ENCODE peak calls at places on chromosomes 4 and X, in eight cellular contexts. One of them, this sample, is unnamed.

GRCh38 chr4:98627883-98628282 is 30.5 kb downstream of the TSPAN5 start:
- DNase-seq in AG09309: peak
- DNase-seq in cardiac muscle cell: peak
- DNase-seq in HCT116: peak
- DNase-seq in kidney: no peak
- DNase-seq in fibroblast of the aortic adventitia: peak
- DNase-seq in upper lobe of right lung: no peak
- DNase-seq in ovary: no peak
- DNase-seq in this sample: peak

GRCh38 chrX:138925330-138925729 is 213.8 kb upstream of the FGF13 start:
- DNase-seq in AG09309: peak
- DNase-seq in cardiac muscle cell: peak
- DNase-seq in HCT116: no peak
- DNase-seq in kidney: no peak
- DNase-seq in fibroblast of the aortic adventitia: peak
- DNase-seq in upper lobe of right lung: no peak
- DNase-seq in ovary: no peak
- DNase-seq in this sample: peak

GRCh38 chr4:55012363-55013255 is 112.8 kb downstream of the KDR start:
- DNase-seq in AG09309: no peak
- DNase-seq in cardiac muscle cell: no peak
- DNase-seq in HCT116: no peak
- DNase-seq in kidney: no peak
- DNase-seq in fibroblast of the aortic adventitia: no peak
- DNase-seq in upper lobe of right lung: no peak
- DNase-seq in ovary: no peak
- DNase-seq in this sample: no peak

GRCh38 chr4:71230258-71230594 is 108.6 kb upstream of the SLC4A4 start:
- DNase-seq in AG09309: no peak
- DNase-seq in cardiac muscle cell: no peak
- DNase-seq in HCT116: no peak
- DNase-seq in kidney: no peak
- DNase-seq in fibroblast of the aortic adventitia: no peak
- DNase-seq in upper lobe of right lung: no peak
- DNase-seq in ovary: no peak
- DNase-seq in this sample: no peak

GRCh38 chr4:148487181-148487580 is 45.0 kb upstream of the NR3C2 start:
- DNase-seq in AG09309: no peak
- DNase-seq in cardiac muscle cell: no peak
- DNase-seq in HCT116: no peak
- DNase-seq in kidney: no peak
- DNase-seq in fibroblast of the aortic adventitia: no peak
- DNase-seq in upper lobe of right lung: no peak
- DNase-seq in ovary: no peak
- DNase-seq in this sample: no peak

GRCh38 chr4:78560296-78560963 is 8.9 kb downstream of the ANXA3 start:
- DNase-seq in AG09309: no peak
- DNase-seq in cardiac muscle cell: peak
- DNase-seq in HCT116: peak
- DNase-seq in kidney: no peak
- DNase-seq in fibroblast of the aortic adventitia: peak
- DNase-seq in upper lobe of right lung: no peak
- DNase-seq in ovary: no peak
- DNase-seq in this sample: peak

GRCh38 chr4:177455591-177455990 is 13.4 kb upstream of the AGA start:
- DNase-seq in AG09309: no peak
- DNase-seq in cardiac muscle cell: peak
- DNase-seq in HCT116: no peak
- DNase-seq in kidney: no peak
- DNase-seq in fibroblast of the aortic adventitia: peak
- DNase-seq in upper lobe of right lung: no peak
- DNase-seq in ovary: no peak
- DNase-seq in this sample: peak

GRCh38 chr4:10164877-10165283 is 48.3 kb upstream of the WDR1 start:
- DNase-seq in AG09309: no peak
- DNase-seq in cardiac muscle cell: peak
- DNase-seq in HCT116: peak
- DNase-seq in kidney: no peak
- DNase-seq in fibroblast of the aortic adventitia: peak
- DNase-seq in upper lobe of right lung: no peak
- DNase-seq in ovary: peak
- DNase-seq in this sample: peak

GRCh38 chr4:37722000-37722638 is 35.9 kb upstream of the RELL1 start:
- DNase-seq in AG09309: no peak
- DNase-seq in cardiac muscle cell: no peak
- DNase-seq in HCT116: no peak
- DNase-seq in kidney: no peak
- DNase-seq in fibroblast of the aortic adventitia: no peak
- DNase-seq in upper lobe of right lung: no peak
- DNase-seq in ovary: no peak
- DNase-seq in this sample: no peak

GRCh38 chr4:185591679-185592141 is 56.4 kb upstream of the PDLIM3 start:
- DNase-seq in AG09309: no peak
- DNase-seq in cardiac muscle cell: peak
- DNase-seq in HCT116: no peak
- DNase-seq in kidney: no peak
- DNase-seq in fibroblast of the aortic adventitia: peak
- DNase-seq in upper lobe of right lung: no peak
- DNase-seq in ovary: no peak
- DNase-seq in this sample: peak

GRCh38 chr4:15562114-15562513 is 92.4 kb downstream of the CC2D2A start:
- DNase-seq in AG09309: no peak
- DNase-seq in cardiac muscle cell: no peak
- DNase-seq in HCT116: no peak
- DNase-seq in kidney: no peak
- DNase-seq in fibroblast of the aortic adventitia: peak
- DNase-seq in upper lobe of right lung: no peak
- DNase-seq in ovary: no peak
- DNase-seq in this sample: no peak

GRCh38 chr4:36385951-36386561 is 104.6 kb downstream of the DTHD1 start:
- DNase-seq in AG09309: no peak
- DNase-seq in cardiac muscle cell: no peak
- DNase-seq in HCT116: no peak
- DNase-seq in kidney: no peak
- DNase-seq in fibroblast of the aortic adventitia: no peak
- DNase-seq in upper lobe of right lung: no peak
- DNase-seq in ovary: no peak
- DNase-seq in this sample: no peak

GRCh38 chr4:176444741-176445140 is 125.0 kb downstream of the SPCS3 start:
- DNase-seq in AG09309: peak
- DNase-seq in cardiac muscle cell: peak
- DNase-seq in HCT116: no peak
- DNase-seq in kidney: no peak
- DNase-seq in fibroblast of the aortic adventitia: peak
- DNase-seq in upper lobe of right lung: no peak
- DNase-seq in ovary: no peak
- DNase-seq in this sample: peak

GRCh38 chr4:87855540-87855939 is 22.8 kb downstream of the MEPE start:
- DNase-seq in AG09309: no peak
- DNase-seq in cardiac muscle cell: no peak
- DNase-seq in HCT116: no peak
- DNase-seq in kidney: no peak
- DNase-seq in fibroblast of the aortic adventitia: no peak
- DNase-seq in upper lobe of right lung: no peak
- DNase-seq in ovary: no peak
- DNase-seq in this sample: no peak

GRCh38 chr4:87853891-87854290 is 21.1 kb downstream of the MEPE start:
- DNase-seq in AG09309: no peak
- DNase-seq in cardiac muscle cell: no peak
- DNase-seq in HCT116: no peak
- DNase-seq in kidney: no peak
- DNase-seq in fibroblast of the aortic adventitia: no peak
- DNase-seq in upper lobe of right lung: no peak
- DNase-seq in ovary: no peak
- DNase-seq in this sample: no peak

GRCh38 chr4:87862236-87862635 is 29.5 kb downstream of the MEPE start:
- DNase-seq in AG09309: no peak
- DNase-seq in cardiac muscle cell: no peak
- DNase-seq in HCT116: no peak
- DNase-seq in kidney: no peak
- DNase-seq in fibroblast of the aortic adventitia: no peak
- DNase-seq in upper lobe of right lung: no peak
- DNase-seq in ovary: no peak
- DNase-seq in this sample: no peak

GRCh38 chr4:87856816-87857215 is 24.0 kb downstream of the MEPE start:
- DNase-seq in AG09309: no peak
- DNase-seq in cardiac muscle cell: no peak
- DNase-seq in HCT116: no peak
- DNase-seq in kidney: no peak
- DNase-seq in fibroblast of the aortic adventitia: no peak
- DNase-seq in upper lobe of right lung: no peak
- DNase-seq in ovary: no peak
- DNase-seq in this sample: no peak

DNA sequence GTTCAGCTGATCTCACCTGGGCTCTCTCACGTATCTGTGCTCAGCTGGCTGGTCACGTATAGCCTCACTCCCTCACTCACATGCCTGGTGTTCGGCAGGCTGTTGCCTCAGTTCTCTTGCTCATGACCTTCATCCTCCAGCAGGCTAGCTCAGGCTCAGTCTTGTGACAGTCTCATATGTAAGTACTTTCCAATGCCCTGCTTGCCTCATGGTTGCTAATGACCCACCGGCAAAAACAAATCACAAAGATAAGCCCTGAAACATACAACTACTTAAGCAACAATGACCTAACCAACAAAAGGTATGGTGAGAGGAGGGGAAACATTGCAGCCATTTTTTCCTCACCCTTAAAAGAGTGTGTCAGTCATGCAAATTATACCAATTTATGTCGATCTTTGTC is 25.0 kb downstream of the MEPE start:
- DNase-seq in AG09309: no peak
- DNase-seq in cardiac muscle cell: no peak
- DNase-seq in HCT116: no peak
- DNase-seq in kidney: no peak
- DNase-seq in fibroblast of the aortic adventitia: no peak
- DNase-seq in upper lobe of right lung: no peak
- DNase-seq in ovary: no peak
- DNase-seq in this sample: no peak
- TF ChIP-seq CTCF in AG09309: no peak
- TF ChIP-seq CTCF in cardiac muscle cell: no peak
- TF ChIP-seq CTCF in HCT116: no peak
- TF ChIP-seq CTCF in kidney: no peak
- TF ChIP-seq CTCF in fibroblast of the aortic adventitia: no peak
- TF ChIP-seq CTCF in upper lobe of right lung: no peak
- TF ChIP-seq CTCF in ovary: no peak
- TF ChIP-seq CTCF in this sample: no peak

GRCh38 chr4:1991087-1991486 is 17.7 kb downstream of the NELFA start:
- DNase-seq in AG09309: no peak
- DNase-seq in cardiac muscle cell: no peak
- DNase-seq in HCT116: no peak
- DNase-seq in kidney: no peak
- DNase-seq in fibroblast of the aortic adventitia: no peak
- DNase-seq in upper lobe of right lung: peak
- DNase-seq in ovary: no peak
- DNase-seq in this sample: no peak

GRCh38 chr4:1993169-1993516 is 15.6 kb downstream of the NELFA start:
- DNase-seq in AG09309: no peak
- DNase-seq in cardiac muscle cell: no peak
- DNase-seq in HCT116: no peak
- DNase-seq in kidney: no peak
- DNase-seq in fibroblast of the aortic adventitia: no peak
- DNase-seq in upper lobe of right lung: peak
- DNase-seq in ovary: no peak
- DNase-seq in this sample: no peak

GRCh38 chr4:1991596-1992434 is 17.0 kb downstream of the NELFA start:
- DNase-seq in AG09309: no peak
- DNase-seq in cardiac muscle cell: no peak
- DNase-seq in HCT116: no peak
- DNase-seq in kidney: peak
- DNase-seq in fibroblast of the aortic adventitia: no peak
- DNase-seq in upper lobe of right lung: peak
- DNase-seq in ovary: no peak
- DNase-seq in this sample: no peak

GRCh38 chr4:1990676-1991075 is 18.1 kb downstream of the NELFA start:
- DNase-seq in AG09309: no peak
- DNase-seq in cardiac muscle cell: no peak
- DNase-seq in HCT116: no peak
- DNase-seq in kidney: no peak
- DNase-seq in fibroblast of the aortic adventitia: no peak
- DNase-seq in upper lobe of right lung: peak
- DNase-seq in ovary: no peak
- DNase-seq in this sample: no peak

GRCh38 chr4:1992468-1993168 is 16.2 kb downstream of the NELFA start:
- DNase-seq in AG09309: no peak
- DNase-seq in cardiac muscle cell: peak
- DNase-seq in HCT116: no peak
- DNase-seq in kidney: no peak
- DNase-seq in fibroblast of the aortic adventitia: peak
- DNase-seq in upper lobe of right lung: peak
- DNase-seq in ovary: no peak
- DNase-seq in this sample: peak
- H3K4me3 ChIP-seq in AG09309: no peak
- H3K4me3 ChIP-seq in cardiac muscle cell: no peak
- H3K4me3 ChIP-seq in HCT116: no peak
- H3K4me3 ChIP-seq in kidney: no peak
- H3K4me3 ChIP-seq in fibroblast of the aortic adventitia: peak
- H3K4me3 ChIP-seq in upper lobe of right lung: no peak
- H3K4me3 ChIP-seq in ovary: no peak
- H3K4me3 ChIP-seq in this sample: no peak

DNA sequence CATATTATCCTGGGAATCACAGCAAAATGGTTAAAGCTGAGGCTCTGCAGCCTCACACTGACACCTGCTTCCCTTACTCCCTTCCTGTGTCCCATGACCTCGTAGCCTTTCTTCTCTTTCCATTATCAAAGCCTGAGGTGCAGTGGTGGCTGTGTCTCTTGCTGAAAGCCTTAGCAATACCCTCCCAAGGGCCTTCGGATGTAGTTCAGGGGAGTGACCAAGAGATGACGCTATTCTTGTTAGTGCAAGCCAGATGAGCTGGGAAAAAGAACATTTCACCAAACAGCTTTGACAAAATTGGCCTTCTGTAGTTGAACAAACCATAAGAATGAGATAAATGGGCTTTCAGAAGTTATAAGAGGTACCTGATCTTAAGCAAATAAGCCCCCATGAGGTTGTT is 31.6 kb downstream of the SMIM10L2A start:
- DNase-seq in AG09309: no peak
- DNase-seq in cardiac muscle cell: no peak
- DNase-seq in HCT116: no peak
- DNase-seq in kidney: no peak
- DNase-seq in fibroblast of the aortic adventitia: no peak
- DNase-seq in upper lobe of right lung: no peak
- DNase-seq in ovary: no peak
- DNase-seq in this sample: no peak
- TF ChIP-seq CTCF in AG09309: no peak
- TF ChIP-seq CTCF in cardiac muscle cell: no peak
- TF ChIP-seq CTCF in HCT116: no peak
- TF ChIP-seq CTCF in kidney: no peak
- TF ChIP-seq CTCF in fibroblast of the aortic adventitia: no peak
- TF ChIP-seq CTCF in upper lobe of right lung: no peak
- TF ChIP-seq CTCF in ovary: no peak
- TF ChIP-seq CTCF in this sample: no peak

DNA sequence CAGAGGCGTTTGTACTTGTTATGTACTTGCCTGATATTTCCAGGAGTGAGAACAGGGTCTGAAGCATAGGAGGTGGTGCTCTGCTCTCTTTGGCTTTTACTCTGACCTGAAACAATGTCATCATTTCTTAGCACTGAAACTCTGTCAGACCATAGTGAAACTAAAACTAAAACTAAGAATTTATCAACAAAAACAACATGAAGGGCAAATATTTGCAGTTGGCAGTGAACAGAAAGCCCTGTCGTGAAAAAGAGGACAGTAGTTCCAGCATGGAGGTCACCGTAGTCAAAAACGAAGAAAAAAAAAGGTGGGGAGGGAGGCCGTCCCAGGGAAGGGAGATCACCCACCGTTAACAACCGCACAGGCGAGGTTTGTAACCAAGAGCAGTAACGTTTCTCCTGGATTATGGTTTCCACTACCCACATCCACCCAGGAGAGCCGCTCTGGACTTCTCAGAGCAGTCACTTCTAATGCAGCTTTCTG is 97.5 kb downstream of the ANK2 start:
- DNase-seq in AG09309: no peak
- DNase-seq in cardiac muscle cell: peak
- DNase-seq in HCT116: no peak
- DNase-seq in kidney: no peak
- DNase-seq in fibroblast of the aortic adventitia: peak
- DNase-seq in upper lobe of right lung: no peak
- DNase-seq in ovary: peak
- DNase-seq in this sample: peak
- H3K4me3 ChIP-seq in AG09309: peak
- H3K4me3 ChIP-seq in cardiac muscle cell: peak
- H3K4me3 ChIP-seq in HCT116: no peak
- H3K4me3 ChIP-seq in kidney: peak
- H3K4me3 ChIP-seq in fibroblast of the aortic adventitia: peak
- H3K4me3 ChIP-seq in upper lobe of right lung: peak
- H3K4me3 ChIP-seq in ovary: peak
- H3K4me3 ChIP-seq in this sample: peak